ENCODE peak calls at places on chromosomes 7 and 10, in seven cellular contexts. N is AG04449, W is hepatocyte, Q is BE2C, C is ascending aorta, B is HFF-Myc, S is fibroblast of pulmonary artery. J is an unnamed sample.

GRCh38 chr10:5927306-5927705 is 37.3 kb downstream of the FBH1 start:
- DNase-seq in N (peak), W (no peak), Q (no peak), C (no peak), B (no peak), S (peak), J (no peak)

GRCh38 chr7:41916450-41916927 is 213.6 kb upstream of the INHBA start:
- DNase-seq in N (peak), W (peak), Q (no peak), C (peak), B (peak), S (peak), J (no peak)

GRCh38 chr7:132472463-132473120 is 103.7 kb downstream of the PLXNA4 start:
- DNase-seq in N (peak), W (peak), Q (peak), C (peak), B (no peak), S (peak), J (no peak)

GRCh38 chr7:56092789-56093531 is at the start of gene PHKG1:
- DNase-seq in N (peak), W (no peak), Q (peak), C (peak), B (peak), S (peak), J (no peak)

GRCh38 chr7:14691597-14692203 is 210.9 kb downstream of the DGKB start:
- DNase-seq in N (no peak), W (peak), Q (peak), C (no peak), B (no peak), S (peak), J (peak)

GRCh38 chr10:18473424-18474110 is 177.8 kb downstream of the NSUN6 start:
- DNase-seq in N (no peak), W (peak), Q (no peak), C (peak), B (no peak), S (peak), J (no peak)

GRCh38 chr7:154338709-154339108 is 286.5 kb downstream of the DPP6 start:
- DNase-seq in N (no peak), W (no peak), Q (no peak), C (no peak), B (no peak), S (no peak), J (no peak)

GRCh38 chr10:8568401-8568800 is 513.9 kb downstream of the GATA3 start:
- DNase-seq in N (no peak), W (peak), Q (no peak), C (no peak), B (no peak), S (no peak), J (no peak)

GRCh38 chr7:28802450-28802849 is 155.7 kb downstream of the TRIL start:
- DNase-seq in N (peak), W (no peak), Q (peak), C (no peak), B (no peak), S (no peak), J (no peak)

GRCh38 chr10:81843042-81843441 is 32.0 kb upstream of the NRG3 start:
- DNase-seq in N (no peak), W (no peak), Q (no peak), C (no peak), B (no peak), S (no peak), J (no peak)

GRCh38 chr10:106213493-106213892 is 951.0 kb downstream of the SORCS1 start:
- DNase-seq in N (no peak), W (no peak), Q (no peak), C (no peak), B (no peak), S (no peak), J (no peak)

GRCh38 chr7:1742555-1743303 is 72.7 kb downstream of the ELFN1 start:
- DNase-seq in N (no peak), W (peak), Q (peak), C (no peak), B (no peak), S (peak), J (peak)

GRCh38 chr10:134205-134742 is 981 bp upstream of the ZMYND11 start:
- DNase-seq in N (no peak), W (peak), Q (no peak), C (no peak), B (no peak), S (no peak), J (no peak)

GRCh38 chr7:11427686-11428273 is 404.2 kb downstream of the THSD7A start:
- DNase-seq in N (peak), W (peak), Q (peak), C (no peak), B (peak), S (peak), J (no peak)

GRCh38 chr7:9240016-9240415 is 806.6 kb downstream of the NXPH1 start:
- DNase-seq in N (no peak), W (no peak), Q (no peak), C (no peak), B (no peak), S (no peak), J (no peak)

GRCh38 chr7:92134271-92135099 is at the start of gene CYP51A1:
- DNase-seq in N (peak), W (peak), Q (peak), C (peak), B (peak), S (peak), J (peak)
- TF ChIP-seq CTCF in N (peak), W (no peak), Q (no peak), C (no peak), B (no peak), S (no peak), J (no peak)

GRCh38 chr10:32963102-32963501 is 5.1 kb upstream of the ITGB1 start:
- DNase-seq in N (peak), W (no peak), Q (no peak), C (no peak), B (no peak), S (peak), J (no peak)

GRCh38 chr10:32961343-32961891 is 3.4 kb upstream of the ITGB1 start:
- DNase-seq in N (no peak), W (no peak), Q (no peak), C (no peak), B (no peak), S (no peak), J (no peak)

GRCh38 chr10:32960022-32960421 is 2.0 kb upstream of the ITGB1 start:
- DNase-seq in N (no peak), W (no peak), Q (no peak), C (no peak), B (no peak), S (no peak), J (no peak)

GRCh38 chr10:32962541-32962940 is 4.5 kb upstream of the ITGB1 start:
- DNase-seq in N (no peak), W (no peak), Q (no peak), C (no peak), B (no peak), S (no peak), J (no peak)

DNA sequence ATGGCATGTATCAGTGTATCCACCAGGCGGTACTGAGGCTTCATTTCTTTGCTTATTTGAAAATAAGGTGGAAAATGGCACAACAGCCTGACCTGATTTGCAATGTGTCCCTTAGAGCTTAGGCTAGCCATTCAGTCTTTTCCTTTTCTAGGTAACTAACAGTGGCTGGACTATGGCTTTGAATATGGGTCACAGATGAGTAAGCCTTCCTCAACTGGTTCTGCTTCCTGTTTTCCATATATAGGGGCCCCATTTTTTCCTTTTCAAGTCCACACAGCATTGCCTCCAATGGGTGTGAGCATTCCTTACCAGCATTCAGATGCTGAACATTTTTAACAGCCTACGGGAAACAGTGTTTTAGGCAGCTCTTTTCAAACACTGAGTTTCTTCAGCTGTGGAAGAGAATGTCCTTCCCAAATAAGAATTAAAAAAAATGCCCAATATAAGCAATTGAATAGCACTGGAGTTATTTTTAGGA is 3.9 kb upstream of the ITGB1 start:
- DNase-seq in N (peak), W (peak), Q (no peak), C (peak), B (no peak), S (peak), J (no peak)
- TF ChIP-seq CTCF in N (no peak), W (no peak), Q (no peak), C (no peak), B (peak), S (peak), J (no peak)

GRCh38 chr7:102974366-102975236 is 61.8 kb downstream of the LRRC17 start:
- DNase-seq in N (no peak), W (no peak), Q (peak), C (no peak), B (no peak), S (no peak), J (no peak)
- TF ChIP-seq CTCF in N (no peak), W (no peak), Q (peak), C (no peak), B (peak), S (peak), J (no peak)

GRCh38 chr7:87926581-87927461 is 7.2 kb upstream of the ADAM22 start:
- DNase-seq in N (no peak), W (peak), Q (no peak), C (no peak), B (no peak), S (peak), J (no peak)
- TF ChIP-seq CTCF in N (no peak), W (peak), Q (no peak), C (no peak), B (no peak), S (no peak), J (no peak)

GRCh38 chr10:35635576-35635975 is 6.5 kb downstream of the FZD8 start:
- DNase-seq in N (no peak), W (peak), Q (peak), C (peak), B (peak), S (peak), J (no peak)

GRCh38 chr10:35631404-35631803 is 10.7 kb downstream of the FZD8 start:
- DNase-seq in N (no peak), W (no peak), Q (no peak), C (no peak), B (no peak), S (no peak), J (no peak)

GRCh38 chr10:35633006-35633980 is 8.8 kb downstream of the FZD8 start:
- DNase-seq in N (no peak), W (no peak), Q (no peak), C (no peak), B (no peak), S (no peak), J (no peak)

GRCh38 chr10:35636942-35637341 is 5.2 kb downstream of the FZD8 start:
- DNase-seq in N (no peak), W (no peak), Q (no peak), C (no peak), B (no peak), S (no peak), J (no peak)

GRCh38 chr10:35632027-35632426 is 10.1 kb downstream of the FZD8 start:
- DNase-seq in N (no peak), W (no peak), Q (no peak), C (no peak), B (no peak), S (no peak), J (no peak)
- TF ChIP-seq CTCF in N (no peak), W (no peak), Q (no peak), C (no peak), B (no peak), S (no peak), J (no peak)

GRCh38 chr7:44470628-44471245 is 19.7 kb downstream of the NUDCD3 start:
- DNase-seq in N (no peak), W (no peak), Q (no peak), C (no peak), B (no peak), S (no peak), J (no peak)

GRCh38 chr7:44471436-44471835 is 19.0 kb downstream of the NUDCD3 start:
- DNase-seq in N (no peak), W (no peak), Q (no peak), C (no peak), B (no peak), S (no peak), J (no peak)

GRCh38 chr7:44470080-44470479 is 20.4 kb downstream of the NUDCD3 start:
- DNase-seq in N (no peak), W (no peak), Q (no peak), C (no peak), B (no peak), S (no peak), J (no peak)

GRCh38 chr7:44471850-44472249 is 18.6 kb downstream of the NUDCD3 start:
- DNase-seq in N (no peak), W (no peak), Q (no peak), C (no peak), B (no peak), S (no peak), J (no peak)

GRCh38 chr7:44473295-44473694 is 17.2 kb downstream of the NUDCD3 start:
- DNase-seq in N (no peak), W (peak), Q (no peak), C (no peak), B (no peak), S (peak), J (no peak)
- TF ChIP-seq CTCF in N (no peak), W (no peak), Q (no peak), C (no peak), B (no peak), S (no peak), J (no peak)

GRCh38 chr7:32071466-32072091 is 1.4 kb upstream of the PDE1C start:
- DNase-seq in N (no peak), W (no peak), Q (no peak), C (no peak), B (no peak), S (no peak), J (no peak)
- TF ChIP-seq CTCF in N (no peak), W (no peak), Q (no peak), C (no peak), B (no peak), S (no peak), J (no peak)

J was measured in omental fat pad.